ENCODE peak calls at places on chromosomes 7 and 10, in nine cellular contexts. N, U, K, L, J, Z, B, Q and V are unnamed samples.

GRCh38 chr10:119217937-119218579 is 10.7 kb downstream of the GRK5 start:
- DNase-seq in N (no peak), U (no peak), K (no peak), L (no peak), J (no peak), Z (no peak), B (no peak), Q (no peak), V (no peak)

GRCh38 chr7:20260219-20260618 is 43.0 kb upstream of the MACC1 start:
- DNase-seq in N (no peak), U (no peak), K (no peak), L (no peak), J (no peak), Z (no peak), B (no peak), Q (no peak), V (no peak)

GRCh38 chr7:123034106-123034505 is 38.6 kb upstream of the TAS2R16 start:
- DNase-seq in N (no peak), U (no peak), K (no peak), L (no peak), J (no peak), Z (no peak), B (no peak), Q (no peak), V (no peak)

GRCh38 chr10:6024334-6024682 is 37.9 kb downstream of the IL2RA start:
- DNase-seq in N (no peak), U (no peak), K (no peak), L (no peak), J (no peak), Z (no peak), B (no peak), Q (no peak), V (no peak)

GRCh38 chr10:80686734-80687561 is 149.2 kb downstream of the SH2D4B start:
- DNase-seq in N (no peak), U (no peak), K (no peak), L (no peak), J (no peak), Z (no peak), B (no peak), Q (no peak), V (no peak)

GRCh38 chr7:1666779-1667565 is 3.1 kb upstream of the ELFN1 start:
- DNase-seq in N (no peak), U (peak), K (peak), L (peak), J (no peak), Z (peak), B (no peak), Q (no peak), V (no peak)

GRCh38 chr7:112022128-112022527 is 184.1 kb downstream of the DOCK4 start:
- DNase-seq in N (no peak), U (no peak), K (no peak), L (no peak), J (no peak), Z (no peak), B (no peak), Q (no peak), V (no peak)

GRCh38 chr7:138396251-138397070 is 63.6 kb upstream of the TRIM24 start:
- DNase-seq in N (no peak), U (no peak), K (no peak), L (peak), J (no peak), Z (no peak), B (peak), Q (no peak), V (no peak)

GRCh38 chr10:8758029-8758428 is 703.5 kb downstream of the GATA3 start:
- DNase-seq in N (peak), U (no peak), K (no peak), L (no peak), J (no peak), Z (no peak), B (no peak), Q (no peak), V (no peak)

GRCh38 chr7:121643320-121643719 is 229.6 kb upstream of the PTPRZ1 start:
- DNase-seq in N (no peak), U (no peak), K (no peak), L (no peak), J (no peak), Z (no peak), B (no peak), Q (no peak), V (no peak)

GRCh38 chr7:159118220-159118595 is 26.5 kb downstream of the VIPR2 start:
- DNase-seq in N (no peak), U (peak), K (no peak), L (no peak), J (no peak), Z (no peak), B (no peak), Q (no peak), V (no peak)

GRCh38 chr10:63631971-63632370 is 110.8 kb downstream of the REEP3 start:
- DNase-seq in N (no peak), U (no peak), K (no peak), L (no peak), J (no peak), Z (no peak), B (no peak), Q (no peak), V (no peak)

GRCh38 chr7:49001610-49002033 is 77.3 kb downstream of the CDC14C start:
- DNase-seq in N (peak), U (no peak), K (peak), L (peak), J (no peak), Z (peak), B (peak), Q (no peak), V (peak)

GRCh38 chr10:110017940-110018339 is 10.2 kb downstream of the ADD3 start:
- DNase-seq in N (no peak), U (no peak), K (no peak), L (no peak), J (no peak), Z (no peak), B (no peak), Q (no peak), V (no peak)

GRCh38 chr10:129096340-129096984 is 370.6 kb upstream of the MGMT start:
- DNase-seq in N (peak), U (no peak), K (no peak), L (no peak), J (peak), Z (no peak), B (no peak), Q (no peak), V (no peak)

GRCh38 chr7:42065942-42066341 is 171.1 kb downstream of the GLI3 start:
- DNase-seq in N (no peak), U (no peak), K (no peak), L (no peak), J (no peak), Z (no peak), B (no peak), Q (no peak), V (no peak)

GRCh38 chr7:119256446-119257131 is 1016.4 kb upstream of the KCND2 start:
- DNase-seq in N (peak), U (no peak), K (no peak), L (no peak), J (no peak), Z (no peak), B (no peak), Q (no peak), V (no peak)

GRCh38 chr7:103934508-103934907 is 55.0 kb downstream of the RELN start:
- DNase-seq in N (no peak), U (no peak), K (no peak), L (no peak), J (no peak), Z (peak), B (no peak), Q (no peak), V (no peak)

GRCh38 chr7:2242541-2243482 is 786 bp downstream of the NUDT1 start:
- DNase-seq in N (peak), U (no peak), K (no peak), L (no peak), J (no peak), Z (no peak), B (peak), Q (peak), V (no peak)

GRCh38 chr10:69757553-69758309 is 44.0 kb upstream of the COL13A1 start:
- DNase-seq in N (peak), U (peak), K (peak), L (peak), J (no peak), Z (peak), B (no peak), Q (no peak), V (no peak)

GRCh38 chr7:33757563-33758165 is 147.7 kb upstream of the BMPER start:
- DNase-seq in N (peak), U (no peak), K (peak), L (peak), J (no peak), Z (peak), B (peak), Q (no peak), V (no peak)

GRCh38 chr10:76736392-76736791 is 901.2 kb downstream of the KCNMA1 start:
- DNase-seq in N (no peak), U (no peak), K (no peak), L (no peak), J (no peak), Z (no peak), B (no peak), Q (no peak), V (no peak)

GRCh38 chr7:139641337-139641992 is 118.0 kb downstream of the CLEC2L start:
- DNase-seq in N (no peak), U (no peak), K (no peak), L (no peak), J (no peak), Z (no peak), B (no peak), Q (no peak), V (no peak)

GRCh38 chr7:7221602-7222038 is 39.3 kb downstream of the C1GALT1 start:
- DNase-seq in N (peak), U (no peak), K (peak), L (no peak), J (no peak), Z (peak), B (no peak), Q (no peak), V (no peak)

GRCh38 chr10:44995914-44996633 is 4.6 kb upstream of the ZNF22 start:
- DNase-seq in N (no peak), U (peak), K (no peak), L (no peak), J (no peak), Z (no peak), B (no peak), Q (no peak), V (no peak)

GRCh38 chr7:104862719-104863118 is 151.3 kb upstream of the KMT2E start:
- DNase-seq in N (peak), U (no peak), K (peak), L (peak), J (no peak), Z (peak), B (no peak), Q (no peak), V (no peak)

GRCh38 chr10:78724846-78725245 is 343.9 kb upstream of the ZMIZ1 start:
- DNase-seq in N (no peak), U (no peak), K (no peak), L (no peak), J (no peak), Z (no peak), B (no peak), Q (no peak), V (no peak)

GRCh38 chr10:29553732-29554260 is 81.0 kb downstream of the SVIL start:
- DNase-seq in N (no peak), U (no peak), K (no peak), L (peak), J (no peak), Z (no peak), B (no peak), Q (no peak), V (no peak)

GRCh38 chr10:116669832-116670644 is 49.3 kb downstream of the PNLIPRP2 start:
- DNase-seq in N (no peak), U (peak), K (peak), L (peak), J (no peak), Z (peak), B (no peak), Q (no peak), V (no peak)

GRCh38 chr10:119449760-119450461 is 92.6 kb downstream of the RGS10 start:
- DNase-seq in N (peak), U (peak), K (no peak), L (no peak), J (peak), Z (peak), B (no peak), Q (no peak), V (no peak)

GRCh38 chr10:103278862-103279298 is 1.9 kb downstream of the INA start:
- DNase-seq in N (peak), U (no peak), K (no peak), L (peak), J (no peak), Z (peak), B (peak), Q (peak), V (no peak)

GRCh38 chr7:25028370-25028971 is 48.5 kb upstream of the OSBPL3 start:
- DNase-seq in N (peak), U (no peak), K (no peak), L (no peak), J (no peak), Z (no peak), B (no peak), Q (peak), V (no peak)

GRCh38 chr7:34747842-34748241 is 89.8 kb downstream of the NPSR1 start:
- DNase-seq in N (peak), U (no peak), K (peak), L (no peak), J (no peak), Z (no peak), B (no peak), Q (no peak), V (no peak)

GRCh38 chr7:13181221-13181620 is 493.8 kb downstream of the ARL4A start:
- DNase-seq in N (peak), U (no peak), K (no peak), L (no peak), J (no peak), Z (no peak), B (no peak), Q (no peak), V (no peak)

GRCh38 chr7:36598056-36598675 is 126.1 kb downstream of the AOAH start:
- DNase-seq in N (peak), U (no peak), K (no peak), L (no peak), J (no peak), Z (no peak), B (no peak), Q (no peak), V (no peak)

DNA sequence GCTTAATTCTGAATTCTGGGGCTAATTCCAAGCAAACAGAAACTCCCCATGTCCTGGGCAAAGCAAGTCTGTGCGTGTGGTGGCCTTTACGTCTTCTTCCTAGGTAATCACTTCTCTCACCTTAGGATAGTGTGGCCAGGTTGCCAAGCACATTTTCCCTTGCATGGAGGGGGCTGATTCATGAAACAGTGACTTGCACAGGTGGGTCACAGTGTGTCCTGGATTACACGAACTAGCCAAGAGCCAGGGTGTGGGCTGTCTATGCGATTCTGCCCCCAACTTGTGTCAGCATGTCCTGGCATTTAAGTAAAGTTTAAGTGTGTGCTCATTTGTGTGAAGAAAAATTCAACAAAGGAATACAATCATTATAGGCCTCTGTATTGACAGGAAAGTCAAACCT is 18.5 kb upstream of the SEM1 start:
- DNase-seq in N (no peak), U (no peak), K (no peak), L (no peak), J (no peak), Z (no peak), B (no peak), Q (no peak), V (no peak)
- H3K4me3 ChIP-seq in N (no peak), U (no peak), K (no peak), L (no peak), J (no peak), Z (no peak), B (no peak), Q (no peak), V (no peak)

GRCh38 chr10:4588824-4589223 is 237.2 kb upstream of the AKR1E2 start:
- DNase-seq in N (no peak), U (no peak), K (no peak), L (no peak), J (no peak), Z (no peak), B (no peak), Q (no peak), V (no peak)
- H3K4me3 ChIP-seq in N (no peak), U (no peak), K (no peak), L (no peak), J (no peak), Z (no peak), B (no peak), Q (no peak), V (no peak)

GRCh38 chr10:13991353-13991752 is 339.4 kb downstream of the FRMD4A start:
- DNase-seq in N (no peak), U (no peak), K (no peak), L (no peak), J (no peak), Z (no peak), B (no peak), Q (no peak), V (no peak)
- H3K4me3 ChIP-seq in N (no peak), U (peak), K (no peak), L (no peak), J (peak), Z (no peak), B (no peak), Q (no peak), V (no peak)

GRCh38 chr10:68083953-68084352 is 8.9 kb upstream of the HERC4 start:
- DNase-seq in N (no peak), U (no peak), K (no peak), L (no peak), J (no peak), Z (no peak), B (no peak), Q (no peak), V (no peak)

GRCh38 chr10:68082815-68083395 is 7.8 kb upstream of the HERC4 start:
- DNase-seq in N (peak), U (no peak), K (peak), L (no peak), J (no peak), Z (no peak), B (no peak), Q (no peak), V (no peak)

GRCh38 chr10:68080853-68081431 is 5.9 kb upstream of the HERC4 start:
- DNase-seq in N (peak), U (no peak), K (no peak), L (no peak), J (no peak), Z (no peak), B (no peak), Q (no peak), V (no peak)

GRCh38 chr10:68079434-68079833 is 4.4 kb upstream of the HERC4 start:
- DNase-seq in N (no peak), U (no peak), K (no peak), L (no peak), J (no peak), Z (no peak), B (no peak), Q (no peak), V (no peak)

DNA sequence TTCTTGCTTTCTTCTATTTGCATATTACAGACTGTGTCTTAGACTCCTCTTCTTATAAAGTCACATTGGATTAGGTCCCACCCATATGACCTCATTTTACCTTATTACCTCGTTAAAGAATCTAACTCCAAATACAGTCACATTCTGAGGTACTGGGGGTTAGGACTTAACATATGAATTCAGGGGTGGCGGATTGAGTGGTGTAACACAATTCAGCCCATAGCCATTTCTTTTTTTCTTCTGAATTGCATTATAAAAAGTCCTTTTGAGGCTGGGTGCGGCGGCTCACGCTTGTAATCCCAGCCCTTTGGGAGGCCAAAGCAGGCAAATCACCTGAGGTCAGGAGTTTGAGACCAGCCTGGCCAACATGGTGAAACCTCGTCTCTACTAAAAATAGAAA is 6.8 kb upstream of the HERC4 start:
- DNase-seq in N (no peak), U (no peak), K (no peak), L (no peak), J (no peak), Z (no peak), B (no peak), Q (no peak), V (no peak)
- H3K4me3 ChIP-seq in N (no peak), U (no peak), K (no peak), L (no peak), J (no peak), Z (no peak), B (no peak), Q (no peak), V (no peak)

GRCh38 chr10:86410542-86411124 is 44.0 kb upstream of the GRID1 start:
- DNase-seq in N (peak), U (no peak), K (no peak), L (no peak), J (no peak), Z (no peak), B (no peak), Q (no peak), V (no peak)

GRCh38 chr10:86413046-86413728 is 46.6 kb upstream of the GRID1 start:
- DNase-seq in N (no peak), U (no peak), K (no peak), L (no peak), J (no peak), Z (no peak), B (peak), Q (peak), V (peak)

GRCh38 chr10:86411852-86412550 is 45.4 kb upstream of the GRID1 start:
- DNase-seq in N (no peak), U (no peak), K (no peak), L (no peak), J (no peak), Z (no peak), B (peak), Q (no peak), V (no peak)

GRCh38 chr10:86409183-86409582 is 42.6 kb upstream of the GRID1 start:
- DNase-seq in N (no peak), U (no peak), K (no peak), L (no peak), J (no peak), Z (no peak), B (no peak), Q (no peak), V (no peak)

DNA sequence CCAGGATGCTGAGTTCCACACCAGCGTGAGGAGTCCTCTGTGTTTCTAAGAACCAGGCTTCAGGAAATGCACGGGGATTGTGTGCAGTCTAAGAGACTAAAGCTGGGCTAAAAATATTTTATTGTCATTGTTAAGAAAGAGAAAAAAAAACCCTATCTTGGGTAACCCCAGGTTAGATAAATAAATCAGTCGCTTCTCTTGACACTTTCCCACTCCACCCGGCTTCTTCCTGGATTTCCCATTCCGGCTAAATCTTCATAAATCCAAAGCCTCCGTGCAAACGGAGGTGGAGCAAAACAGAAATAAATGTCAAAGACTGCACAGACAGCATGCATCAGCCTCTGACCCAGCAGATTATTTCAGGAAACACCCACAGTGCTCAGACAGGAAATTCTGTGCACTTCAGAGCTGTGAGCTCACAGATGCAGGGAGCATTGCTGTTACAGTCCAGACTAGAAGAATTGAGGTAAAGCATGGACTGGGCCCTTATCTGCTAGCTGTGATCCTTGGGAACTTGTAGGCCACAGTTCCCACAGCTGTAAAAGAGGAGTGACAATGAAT is 44.8 kb upstream of the GRID1 start:
- DNase-seq in N (no peak), U (no peak), K (no peak), L (no peak), J (no peak), Z (no peak), B (peak), Q (peak), V (peak)
- H3K4me3 ChIP-seq in N (no peak), U (no peak), K (no peak), L (no peak), J (peak), Z (no peak), B (peak), Q (peak), V (no peak)

GRCh38 chr10:75294031-75294437 is 58.3 kb upstream of the COMTD1 start:
- DNase-seq in N (peak), U (no peak), K (peak), L (peak), J (no peak), Z (no peak), B (no peak), Q (no peak), V (no peak)

GRCh38 chr10:75294518-75294865 is 58.7 kb upstream of the COMTD1 start:
- DNase-seq in N (no peak), U (peak), K (peak), L (peak), J (no peak), Z (no peak), B (no peak), Q (no peak), V (no peak)

GRCh38 chr10:75294866-75295692 is 59.3 kb upstream of the COMTD1 start:
- DNase-seq in N (peak), U (peak), K (peak), L (peak), J (peak), Z (peak), B (peak), Q (peak), V (no peak)

GRCh38 chr10:75297021-75297599 is 61.4 kb upstream of the COMTD1 start:
- DNase-seq in N (no peak), U (no peak), K (no peak), L (no peak), J (no peak), Z (no peak), B (no peak), Q (no peak), V (no peak)

GRCh38 chr10:75295901-75296441 is 60.2 kb upstream of the COMTD1 start:
- DNase-seq in N (no peak), U (no peak), K (no peak), L (no peak), J (no peak), Z (no peak), B (no peak), Q (no peak), V (no peak)
- H3K4me3 ChIP-seq in N (peak), U (peak), K (no peak), L (no peak), J (peak), Z (no peak), B (no peak), Q (peak), V (no peak)